ENCODE peak calls at places on chromosomes 13 and 19, in nine cellular contexts. A is astrocyte, F is heart left ventricle, N is choroid plexus epithelial cell, I is right atrium auricular region, M is left ventricle myocardium inferior, Q is fibroblast of lung, K is uterus, C is psoas muscle. J is an unnamed sample.

GRCh38 chr13:110248449-110249143 is 58.4 kb downstream of the COL4A1 start:
- DNase-seq in A (no peak), Q (no peak), K (no peak), N (no peak), C (no peak), I (peak; percentile 48), F (no peak), M (no peak), J (no peak)

GRCh38 chr13:108950333-108951010 is 321.1 kb downstream of the MYO16 start:
- DNase-seq in Q (peak; percentile 38), C (no peak), N (peak; percentile 88), K (no peak), M (no peak), I (no peak), F (no peak), A (peak; percentile 30), J (no peak)

GRCh38 chr13:103188688-103189326 is 122.6 kb upstream of the SLC10A2 start:
- DNase-seq in N (peak; percentile 64), Q (peak; percentile 23), A (peak; percentile 13), F (no peak), I (no peak), M (no peak), K (no peak), C (no peak), J (no peak)

GRCh38 chr13:67367385-67367784 is 137.2 kb upstream of the PCDH9 start:
- DNase-seq in M (no peak), Q (no peak), C (no peak), A (no peak), N (peak; percentile 38), I (no peak), K (no peak), F (no peak), J (no peak)

GRCh38 chr19:38617764-38618589 is at the start of gene MAP4K1:
- DNase-seq in K (peak; percentile 28), A (no peak), F (peak; percentile 66), Q (no peak), I (no peak), M (peak; percentile 37), N (no peak), C (peak; percentile 78), J (no peak)

GRCh38 chr19:55269299-55269698 is 10.5 kb upstream of the PPP6R1 start:
- DNase-seq in Q (no peak), M (no peak), C (no peak), N (no peak), A (no peak), F (no peak), K (no peak), I (no peak), J (no peak)

GRCh38 chr19:33879818-33880575 is 83.3 kb downstream of the KCTD15 start:
- DNase-seq in Q (no peak), A (no peak), K (no peak), N (peak; percentile 35), I (no peak), M (peak; percentile 31), C (no peak), F (peak; percentile 51), J (no peak)

GRCh38 chr19:45477713-45478453 is 10.1 kb downstream of the FOSB start:
- DNase-seq in N (no peak), K (no peak), Q (no peak), M (no peak), I (no peak), F (no peak), A (no peak), C (no peak), J (no peak)

GRCh38 chr13:40776681-40777165 is 5.7 kb upstream of the MRPS31 start:
- DNase-seq in A (peak; percentile 66), M (no peak), K (no peak), Q (peak; percentile 76), I (no peak), N (peak; percentile 68), C (no peak), F (no peak), J (peak; percentile 61)

GRCh38 chr13:98890186-98890585 is 87.7 kb downstream of the DOCK9 start:
- DNase-seq in F (no peak), I (no peak), C (no peak), Q (peak; percentile 96), M (no peak), A (peak; percentile 96), N (peak; percentile 60), K (peak; percentile 62), J (peak; percentile 88)

GRCh38 chr13:34340534-34340933 is 522.6 kb downstream of the RFC3 start:
- DNase-seq in I (no peak), K (no peak), N (peak; percentile 69), M (no peak), F (no peak), A (no peak), C (no peak), Q (peak; percentile 30), J (peak; percentile 18)

GRCh38 chr13:99501952-99502310 is 659 bp downstream of the TM9SF2 start:
- DNase-seq in F (peak; percentile 38), K (no peak), A (peak; percentile 18), N (peak; percentile 36), M (no peak), C (no peak), Q (peak; percentile 29), I (no peak), J (no peak)

GRCh38 chr19:7676376-7676775 is 514 bp upstream of the MCEMP1 start:
- DNase-seq in Q (no peak), K (no peak), C (no peak), I (no peak), N (no peak), F (peak; percentile 51), M (no peak), A (no peak), J (no peak)

GRCh38 chr19:7676854-7677253 is at the start of gene MCEMP1:
- DNase-seq in K (no peak), Q (no peak), C (no peak), A (no peak), N (no peak), I (no peak), M (no peak), F (no peak), J (no peak)

GRCh38 chr19:7679017-7679720 is 1.5 kb upstream of the TRAPPC5 start:
- DNase-seq in K (no peak), I (no peak), M (no peak), C (peak; percentile 64), A (no peak), Q (no peak), F (peak; percentile 36), N (no peak), J (no peak)

GRCh38 chr19:7679771-7680605 is 645 bp upstream of the TRAPPC5 start:
- DNase-seq in M (no peak), N (no peak), A (no peak), I (no peak), C (no peak), K (no peak), Q (no peak), F (no peak), J (no peak)

GRCh38 chr19:7677664-7678311 is 898 bp downstream of the MCEMP1 start:
- DNase-seq in F (no peak), Q (no peak), C (no peak), I (no peak), A (no peak), M (no peak), K (no peak), N (no peak), J (no peak)
- TF ChIP-seq CTCF in F (no peak), Q (no peak), C (no peak), I (no peak), A (no peak), M (no peak), K (no peak), N (no peak), J (no peak)

GRCh38 chr19:1855040-1855827 is 7.0 kb upstream of the REXO1 start:
- DNase-seq in K (peak; percentile 57), I (peak; percentile 93), A (peak; percentile 35), Q (peak; percentile 65), F (peak; percentile 96), C (peak; percentile 91), N (peak; percentile 82), M (peak; percentile 93), J (peak; percentile 80)
- TF ChIP-seq CTCF in K (no peak), I (no peak), A (no peak), Q (no peak), F (no peak), C (no peak), N (no peak), M (no peak), J (no peak)

GRCh38 chr19:48618278-48618915 is 581 bp downstream of the RPL18 start:
- DNase-seq in K (no peak), A (no peak), N (no peak), F (peak; percentile 38), M (no peak), I (no peak), Q (no peak), C (peak; percentile 59), J (no peak)

GRCh38 chr19:48618916-48619691 is at the start of the genes RPL18 and SPHK2:
- DNase-seq in I (peak; percentile 99), A (peak; percentile 99), N (peak; percentile 100), F (peak; percentile 99), K (peak; percentile 98), C (peak; percentile 99), M (peak; percentile 97), Q (peak; percentile 100), J (peak; percentile 100)

GRCh38 chr19:48616491-48617056 is 1.7 kb upstream of the FAM83E start:
- DNase-seq in I (no peak), K (no peak), N (no peak), A (no peak), M (no peak), F (no peak), C (no peak), Q (no peak), J (no peak)

GRCh38 chr19:48616041-48616436 is 1.2 kb upstream of the FAM83E start:
- DNase-seq in F (no peak), N (no peak), M (no peak), Q (no peak), C (no peak), I (no peak), K (no peak), A (no peak), J (no peak)

DNA sequence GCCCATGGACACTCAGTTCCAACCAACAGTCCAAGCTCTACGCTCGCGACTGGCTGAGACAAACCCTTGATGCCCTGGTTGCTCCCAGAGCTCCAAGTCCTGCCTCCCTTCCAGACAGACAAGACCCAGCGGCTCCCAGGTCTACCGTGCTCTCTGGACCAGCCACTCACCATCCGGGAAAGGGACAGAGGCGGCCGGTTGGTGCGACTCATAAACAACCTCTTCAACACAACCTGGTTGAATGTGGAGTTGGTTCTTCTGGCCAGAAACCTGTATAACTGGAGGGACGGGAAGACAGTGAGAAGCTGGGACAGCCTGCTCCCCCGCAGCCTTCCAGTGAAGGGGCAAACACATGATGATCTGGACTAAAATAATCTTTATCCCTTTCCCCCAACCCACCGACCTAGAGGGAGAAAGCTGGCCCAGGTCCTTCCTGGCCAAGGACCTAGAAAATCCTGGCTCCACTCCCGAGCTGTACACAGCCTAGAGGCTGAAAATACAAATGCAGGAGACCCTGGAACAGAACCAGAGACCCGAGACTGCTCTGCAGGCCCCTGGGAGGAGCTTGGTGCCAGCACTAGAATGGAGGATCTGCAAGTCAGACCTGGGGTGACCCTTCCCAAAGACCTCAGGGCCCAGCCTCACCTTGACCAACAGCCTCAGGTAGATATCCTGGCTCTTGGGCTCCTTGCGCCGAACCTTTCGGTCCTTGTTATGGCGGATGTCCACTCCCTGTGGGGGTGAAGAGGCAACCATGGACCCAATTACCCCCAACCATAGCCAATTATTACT is 1.6 kb downstream of the RPL18 start:
- DNase-seq in K (no peak), A (no peak), N (peak; percentile 50), F (no peak), C (no peak), M (no peak), I (no peak), Q (no peak), J (no peak)
- TF ChIP-seq CTCF in K (no peak), A (no peak), N (peak; percentile 39), F (no peak), C (no peak), M (no peak), I (no peak), Q (peak; percentile 11), J (no peak)

GRCh38 chr19:23273022-23273593 is 22.9 kb upstream of the ZNF724 start:
- DNase-seq in I (peak; percentile 60), N (no peak), A (no peak), C (peak; percentile 47), K (no peak), Q (no peak), F (no peak), M (no peak), J (no peak)
- TF ChIP-seq CTCF in I (no peak), N (no peak), A (no peak), C (no peak), K (no peak), Q (no peak), F (no peak), M (no peak), J (no peak)